ENCODE peak calls at places on chromosome 19, in six cellular contexts. One of them, this sample, is unnamed.

GRCh38 chr19:29277107-29277506 is 64.2 kb upstream of the UQCRFS1 start:
- DNase-seq in neuronal stem cell: no peak
- DNase-seq in IMR-90: no peak
- DNase-seq in H1: no peak
- DNase-seq in H9: peak
- DNase-seq in mesenchymal stem cell: no peak
- DNase-seq in this sample: no peak

GRCh38 chr19:49411681-49412321 is 11.4 kb downstream of the PTH2 start:
- DNase-seq in neuronal stem cell: no peak
- DNase-seq in IMR-90: no peak
- DNase-seq in H1: no peak
- DNase-seq in H9: no peak
- DNase-seq in mesenchymal stem cell: no peak
- DNase-seq in this sample: no peak

GRCh38 chr19:6663236-6664187 is 6.4 kb downstream of the TNFSF14 start:
- DNase-seq in neuronal stem cell: no peak
- DNase-seq in IMR-90: no peak
- DNase-seq in H1: no peak
- DNase-seq in H9: no peak
- DNase-seq in mesenchymal stem cell: no peak
- DNase-seq in this sample: peak

GRCh38 chr19:18020212-18021067 is 12.5 kb downstream of the ARRDC2 start:
- DNase-seq in neuronal stem cell: no peak
- DNase-seq in IMR-90: peak
- DNase-seq in H1: no peak
- DNase-seq in H9: no peak
- DNase-seq in mesenchymal stem cell: peak
- DNase-seq in this sample: no peak

GRCh38 chr19:19534556-19535265 is 3.4 kb upstream of the CILP2 start:
- DNase-seq in neuronal stem cell: no peak
- DNase-seq in IMR-90: no peak
- DNase-seq in H1: no peak
- DNase-seq in H9: no peak
- DNase-seq in mesenchymal stem cell: no peak
- DNase-seq in this sample: no peak

GRCh38 chr19:45667620-45668341 is at the start of gene GIPR:
- DNase-seq in neuronal stem cell: no peak
- DNase-seq in IMR-90: peak
- DNase-seq in H1: no peak
- DNase-seq in H9: peak
- DNase-seq in mesenchymal stem cell: peak
- DNase-seq in this sample: peak

GRCh38 chr19:19657397-19657783 is 6.1 kb downstream of the ATP13A1 start:
- DNase-seq in neuronal stem cell: no peak
- DNase-seq in IMR-90: no peak
- DNase-seq in H1: no peak
- DNase-seq in H9: no peak
- DNase-seq in mesenchymal stem cell: no peak
- DNase-seq in this sample: no peak

GRCh38 chr19:29516821-29517395 is 8.9 kb upstream of the VSTM2B start:
- DNase-seq in neuronal stem cell: no peak
- DNase-seq in IMR-90: no peak
- DNase-seq in H1: no peak
- DNase-seq in H9: no peak
- DNase-seq in mesenchymal stem cell: no peak
- DNase-seq in this sample: no peak

GRCh38 chr19:17556995-17557394 is 1.5 kb downstream of the COLGALT1 start:
- DNase-seq in neuronal stem cell: no peak
- DNase-seq in IMR-90: no peak
- DNase-seq in H1: no peak
- DNase-seq in H9: no peak
- DNase-seq in mesenchymal stem cell: no peak
- DNase-seq in this sample: no peak

GRCh38 chr19:6362024-6362344 is 653 bp downstream of the CLPP start:
- DNase-seq in neuronal stem cell: no peak
- DNase-seq in IMR-90: no peak
- DNase-seq in H1: no peak
- DNase-seq in H9: no peak
- DNase-seq in mesenchymal stem cell: no peak
- DNase-seq in this sample: no peak

GRCh38 chr19:38869836-38870607 is 8.1 kb downstream of the RINL start:
- DNase-seq in neuronal stem cell: peak
- DNase-seq in IMR-90: peak
- DNase-seq in H1: no peak
- DNase-seq in H9: peak
- DNase-seq in mesenchymal stem cell: peak
- DNase-seq in this sample: peak

GRCh38 chr19:18708452-18709231 is 25.2 kb downstream of the CRTC1 start:
- DNase-seq in neuronal stem cell: no peak
- DNase-seq in IMR-90: no peak
- DNase-seq in H1: no peak
- DNase-seq in H9: no peak
- DNase-seq in mesenchymal stem cell: no peak
- DNase-seq in this sample: no peak

GRCh38 chr19:27876489-27876888 is 1336.5 kb downstream of the UQCRFS1 start:
- DNase-seq in neuronal stem cell: no peak
- DNase-seq in IMR-90: no peak
- DNase-seq in H1: no peak
- DNase-seq in H9: no peak
- DNase-seq in mesenchymal stem cell: no peak
- DNase-seq in this sample: no peak

GRCh38 chr19:27884376-27884775 is 1328.6 kb downstream of the UQCRFS1 start:
- DNase-seq in neuronal stem cell: no peak
- DNase-seq in IMR-90: no peak
- DNase-seq in H1: no peak
- DNase-seq in H9: no peak
- DNase-seq in mesenchymal stem cell: no peak
- DNase-seq in this sample: no peak

GRCh38 chr19:27885361-27885760 is 1327.6 kb downstream of the UQCRFS1 start:
- DNase-seq in neuronal stem cell: no peak
- DNase-seq in IMR-90: no peak
- DNase-seq in H1: no peak
- DNase-seq in H9: peak
- DNase-seq in mesenchymal stem cell: no peak
- DNase-seq in this sample: no peak

GRCh38 chr19:27881213-27881612 is 1331.7 kb downstream of the UQCRFS1 start:
- DNase-seq in neuronal stem cell: no peak
- DNase-seq in IMR-90: no peak
- DNase-seq in H1: no peak
- DNase-seq in H9: no peak
- DNase-seq in mesenchymal stem cell: no peak
- DNase-seq in this sample: no peak
- H3K14ac ChIP-seq in neuronal stem cell: no peak
- H3K14ac ChIP-seq in IMR-90: no peak
- H3K14ac ChIP-seq in H1: no peak
- H3K14ac ChIP-seq in H9: no peak
- H3K14ac ChIP-seq in mesenchymal stem cell: no peak
- H3K14ac ChIP-seq in this sample: no peak

GRCh38 chr19:58089846-58090245 is 8.2 kb downstream of the ZSCAN18 start:
- DNase-seq in neuronal stem cell: no peak
- DNase-seq in IMR-90: no peak
- DNase-seq in H1: no peak
- DNase-seq in H9: no peak
- DNase-seq in mesenchymal stem cell: no peak
- DNase-seq in this sample: no peak

GRCh38 chr19:58085348-58085875 is 12.6 kb downstream of the ZSCAN18 start:
- DNase-seq in neuronal stem cell: no peak
- DNase-seq in IMR-90: no peak
- DNase-seq in H1: no peak
- DNase-seq in H9: no peak
- DNase-seq in mesenchymal stem cell: no peak
- DNase-seq in this sample: no peak

GRCh38 chr19:58086825-58087710 is 11.0 kb downstream of the ZSCAN18 start:
- DNase-seq in neuronal stem cell: no peak
- DNase-seq in IMR-90: no peak
- DNase-seq in H1: no peak
- DNase-seq in H9: no peak
- DNase-seq in mesenchymal stem cell: no peak
- DNase-seq in this sample: no peak

GRCh38 chr19:58091251-58091995 is 6.6 kb downstream of the ZSCAN18 start:
- DNase-seq in neuronal stem cell: no peak
- DNase-seq in IMR-90: no peak
- DNase-seq in H1: no peak
- DNase-seq in H9: no peak
- DNase-seq in mesenchymal stem cell: no peak
- DNase-seq in this sample: no peak

GRCh38 chr19:58088521-58089052 is 9.4 kb downstream of the ZSCAN18 start:
- DNase-seq in neuronal stem cell: no peak
- DNase-seq in IMR-90: no peak
- DNase-seq in H1: no peak
- DNase-seq in H9: no peak
- DNase-seq in mesenchymal stem cell: no peak
- DNase-seq in this sample: no peak
- H3K14ac ChIP-seq in neuronal stem cell: no peak
- H3K14ac ChIP-seq in IMR-90: no peak
- H3K14ac ChIP-seq in H1: no peak
- H3K14ac ChIP-seq in H9: no peak
- H3K14ac ChIP-seq in mesenchymal stem cell: no peak
- H3K14ac ChIP-seq in this sample: no peak

DNA sequence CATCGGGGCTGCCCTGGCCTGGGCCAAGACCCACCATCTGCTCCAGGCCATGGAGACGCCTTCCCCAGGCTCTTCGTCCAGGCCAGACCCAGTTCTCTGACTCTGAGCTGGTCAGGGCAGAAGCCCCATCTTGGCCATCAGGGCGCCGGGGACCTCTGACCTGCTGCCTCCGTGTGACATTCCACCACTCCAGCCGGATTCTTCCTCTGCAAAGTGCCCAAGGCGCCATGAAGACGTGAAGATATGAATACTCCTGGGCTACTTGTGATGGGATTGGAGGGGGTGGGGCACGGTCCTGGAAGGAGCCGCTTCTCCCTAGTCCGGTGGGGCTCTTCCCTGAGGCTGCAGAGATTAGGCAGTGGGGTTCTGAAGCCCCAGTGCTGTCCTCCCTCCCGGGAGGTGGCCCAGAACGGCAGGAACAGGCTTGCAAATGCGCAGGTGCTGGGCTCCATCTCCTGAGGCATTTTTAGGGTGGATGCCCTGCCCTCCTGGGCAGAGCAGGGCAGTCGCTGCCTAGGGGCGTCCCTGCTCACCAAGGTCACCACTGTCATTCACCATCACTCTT is 26.0 kb upstream of the SLC7A10 start:
- DNase-seq in neuronal stem cell: no peak
- DNase-seq in IMR-90: no peak
- DNase-seq in H1: no peak
- DNase-seq in H9: no peak
- DNase-seq in mesenchymal stem cell: no peak
- DNase-seq in this sample: peak
- H3K14ac ChIP-seq in neuronal stem cell: no peak
- H3K14ac ChIP-seq in IMR-90: no peak
- H3K14ac ChIP-seq in H1: no peak
- H3K14ac ChIP-seq in H9: no peak
- H3K14ac ChIP-seq in mesenchymal stem cell: no peak
- H3K14ac ChIP-seq in this sample: peak

DNA sequence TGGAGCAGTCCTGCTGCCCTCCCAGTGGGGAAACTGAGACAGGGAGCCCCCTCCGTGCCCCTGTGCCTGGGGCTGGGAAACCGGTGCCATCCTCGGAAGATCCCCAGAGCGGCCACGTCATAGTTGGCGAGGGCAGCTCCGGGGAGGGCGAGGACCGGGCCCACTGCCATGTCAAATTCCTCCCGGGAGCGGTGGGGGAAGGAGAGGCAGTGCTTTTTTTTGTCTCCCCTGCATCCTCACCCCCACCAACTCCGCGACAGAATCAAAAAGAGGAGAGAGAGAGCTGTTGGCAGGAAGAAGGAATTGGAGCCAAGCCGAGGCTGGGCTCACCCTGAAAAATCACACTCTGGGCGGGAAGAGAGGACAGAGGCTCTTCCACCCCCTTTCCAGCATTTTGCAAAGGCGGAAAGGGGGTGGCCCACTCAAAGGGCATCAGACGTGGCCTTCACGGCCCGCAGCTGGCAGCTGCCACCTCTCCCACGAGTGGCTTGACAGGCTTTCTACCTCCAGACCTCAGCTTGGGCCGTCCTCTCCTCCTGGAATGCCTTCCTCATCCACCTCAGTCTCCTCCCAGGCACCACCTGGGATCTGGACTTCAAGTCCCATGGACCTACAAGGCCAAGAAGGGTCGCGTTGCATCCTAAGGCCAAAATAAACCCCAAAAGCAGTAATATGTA is 19.6 kb upstream of the NFIC start:
- DNase-seq in neuronal stem cell: no peak
- DNase-seq in IMR-90: no peak
- DNase-seq in H1: no peak
- DNase-seq in H9: no peak
- DNase-seq in mesenchymal stem cell: no peak
- DNase-seq in this sample: no peak
- H3K14ac ChIP-seq in neuronal stem cell: peak
- H3K14ac ChIP-seq in IMR-90: peak
- H3K14ac ChIP-seq in H1: no peak
- H3K14ac ChIP-seq in H9: no peak
- H3K14ac ChIP-seq in mesenchymal stem cell: no peak
- H3K14ac ChIP-seq in this sample: no peak

DNA sequence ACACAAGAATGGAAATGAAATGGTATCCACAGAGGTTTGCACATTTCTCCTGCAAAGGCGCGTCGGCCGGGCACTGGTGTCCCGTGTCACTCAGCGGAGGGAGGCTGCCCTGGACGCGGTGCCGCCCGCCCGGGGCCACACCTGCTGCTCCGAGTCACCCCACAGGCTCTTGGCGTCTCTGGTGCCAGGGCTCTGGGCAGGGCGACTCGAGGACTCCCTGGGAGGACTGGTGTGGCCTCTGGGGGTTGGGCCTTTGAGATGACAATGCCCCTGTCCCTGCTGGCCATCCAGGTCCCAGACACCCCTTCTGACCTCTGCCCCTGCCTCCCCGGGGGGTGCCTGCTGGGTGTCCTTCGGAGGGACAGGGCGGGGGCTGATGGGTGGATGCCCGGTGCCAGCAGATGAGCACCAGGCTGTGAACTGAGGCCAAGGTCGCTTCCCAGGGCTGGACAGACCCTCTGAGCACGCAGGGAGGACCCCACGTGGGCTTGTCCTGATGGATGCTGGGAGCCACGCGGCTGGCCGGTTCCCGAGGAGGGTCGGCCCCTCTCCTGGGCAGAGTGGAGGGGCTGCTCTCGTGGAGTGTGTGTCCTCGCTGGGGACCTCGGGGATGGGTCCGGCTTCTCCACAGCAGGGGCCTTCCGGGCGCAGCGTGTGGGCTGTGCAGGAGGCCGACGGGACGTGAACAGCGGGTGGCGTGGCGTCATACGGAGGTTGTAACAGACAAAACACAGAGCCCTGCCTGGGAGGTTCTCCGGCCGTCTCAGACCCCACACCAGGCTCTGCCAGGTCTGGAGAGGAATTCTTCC is 4.7 kb upstream of the CACTIN start:
- DNase-seq in neuronal stem cell: no peak
- DNase-seq in IMR-90: no peak
- DNase-seq in H1: no peak
- DNase-seq in H9: no peak
- DNase-seq in mesenchymal stem cell: no peak
- DNase-seq in this sample: no peak
- H3K14ac ChIP-seq in neuronal stem cell: no peak
- H3K14ac ChIP-seq in IMR-90: no peak
- H3K14ac ChIP-seq in H1: no peak
- H3K14ac ChIP-seq in H9: no peak
- H3K14ac ChIP-seq in mesenchymal stem cell: no peak
- H3K14ac ChIP-seq in this sample: no peak